ENCODE peak calls at places on chromosomes 16 and 17, in nine cellular contexts. One of them, this sample, is unnamed.

GRCh38 chr16:70730944-70731343 is 45.1 kb upstream of the MTSS2 start:
- DNase-seq in AG09319: no peak
- DNase-seq in NAMALWA: no peak
- DNase-seq in activated CD4-positive, alpha-beta T cell treated with anti-CD3 and anti-CD28 coated beads, Interleukin-2, amount 50 U/mL, for 1 hour: no peak
- DNase-seq in HTR-8/SVneo: no peak
- DNase-seq in A673: no peak
- DNase-seq in NCI-H2171: no peak
- DNase-seq in activated CD4-positive, alpha-beta memory T cell treated with anti-CD3 and anti-CD28 coated beads, Interleukin-2, amount 10 ng/mL, durations not matched to agents 7 days and 5 days: no peak
- DNase-seq in fibroblast of pulmonary artery: no peak
- DNase-seq in this sample: no peak

GRCh38 chr17:2192367-2193028 is 111.1 kb downstream of the SMG6 start:
- DNase-seq in fibroblast of pulmonary artery: peak
- DNase-seq in NAMALWA: peak
- DNase-seq in activated CD4-positive, alpha-beta T cell treated with anti-CD3 and anti-CD28 coated beads, Interleukin-2, amount 50 U/mL, for 1 hour: peak
- DNase-seq in AG09319: peak
- DNase-seq in HTR-8/SVneo: peak
- DNase-seq in NCI-H2171: no peak
- DNase-seq in A673: peak
- DNase-seq in activated CD4-positive, alpha-beta memory T cell treated with anti-CD3 and anti-CD28 coated beads, Interleukin-2, amount 10 ng/mL, durations not matched to agents 7 days and 5 days: peak
- DNase-seq in this sample: peak

GRCh38 chr17:40069751-40070643 is 7.2 kb downstream of the THRA start:
- DNase-seq in NCI-H2171: peak
- DNase-seq in NAMALWA: peak
- DNase-seq in AG09319: no peak
- DNase-seq in activated CD4-positive, alpha-beta T cell treated with anti-CD3 and anti-CD28 coated beads, Interleukin-2, amount 50 U/mL, for 1 hour: peak
- DNase-seq in HTR-8/SVneo: no peak
- DNase-seq in A673: peak
- DNase-seq in fibroblast of pulmonary artery: peak
- DNase-seq in activated CD4-positive, alpha-beta memory T cell treated with anti-CD3 and anti-CD28 coated beads, Interleukin-2, amount 10 ng/mL, durations not matched to agents 7 days and 5 days: no peak
- DNase-seq in this sample: no peak

GRCh38 chr17:59377410-59377809 is 46.0 kb downstream of the YPEL2 start:
- DNase-seq in AG09319: no peak
- DNase-seq in activated CD4-positive, alpha-beta T cell treated with anti-CD3 and anti-CD28 coated beads, Interleukin-2, amount 50 U/mL, for 1 hour: no peak
- DNase-seq in HTR-8/SVneo: no peak
- DNase-seq in NAMALWA: no peak
- DNase-seq in fibroblast of pulmonary artery: peak
- DNase-seq in activated CD4-positive, alpha-beta memory T cell treated with anti-CD3 and anti-CD28 coated beads, Interleukin-2, amount 10 ng/mL, durations not matched to agents 7 days and 5 days: no peak
- DNase-seq in NCI-H2171: peak
- DNase-seq in A673: no peak
- DNase-seq in this sample: no peak

GRCh38 chr17:81556175-81556691 is 4.1 kb upstream of the FAAP100 start:
- DNase-seq in activated CD4-positive, alpha-beta memory T cell treated with anti-CD3 and anti-CD28 coated beads, Interleukin-2, amount 10 ng/mL, durations not matched to agents 7 days and 5 days: no peak
- DNase-seq in HTR-8/SVneo: no peak
- DNase-seq in activated CD4-positive, alpha-beta T cell treated with anti-CD3 and anti-CD28 coated beads, Interleukin-2, amount 50 U/mL, for 1 hour: no peak
- DNase-seq in A673: no peak
- DNase-seq in fibroblast of pulmonary artery: peak
- DNase-seq in NCI-H2171: no peak
- DNase-seq in NAMALWA: no peak
- DNase-seq in AG09319: no peak
- DNase-seq in this sample: no peak

GRCh38 chr17:51121620-51122472 is 1.2 kb upstream of the SPAG9 start:
- DNase-seq in activated CD4-positive, alpha-beta T cell treated with anti-CD3 and anti-CD28 coated beads, Interleukin-2, amount 50 U/mL, for 1 hour: peak
- DNase-seq in HTR-8/SVneo: peak
- DNase-seq in NCI-H2171: peak
- DNase-seq in activated CD4-positive, alpha-beta memory T cell treated with anti-CD3 and anti-CD28 coated beads, Interleukin-2, amount 10 ng/mL, durations not matched to agents 7 days and 5 days: peak
- DNase-seq in A673: peak
- DNase-seq in AG09319: peak
- DNase-seq in fibroblast of pulmonary artery: peak
- DNase-seq in NAMALWA: peak
- DNase-seq in this sample: peak

GRCh38 chr17:49515196-49515770 is 20.2 kb downstream of the NGFR start:
- DNase-seq in activated CD4-positive, alpha-beta T cell treated with anti-CD3 and anti-CD28 coated beads, Interleukin-2, amount 50 U/mL, for 1 hour: no peak
- DNase-seq in NAMALWA: no peak
- DNase-seq in AG09319: peak
- DNase-seq in activated CD4-positive, alpha-beta memory T cell treated with anti-CD3 and anti-CD28 coated beads, Interleukin-2, amount 10 ng/mL, durations not matched to agents 7 days and 5 days: no peak
- DNase-seq in A673: no peak
- DNase-seq in fibroblast of pulmonary artery: peak
- DNase-seq in HTR-8/SVneo: peak
- DNase-seq in NCI-H2171: peak
- DNase-seq in this sample: peak

GRCh38 chr17:56136316-56136715 is 17.0 kb upstream of the ANKFN1 start:
- DNase-seq in fibroblast of pulmonary artery: no peak
- DNase-seq in NAMALWA: no peak
- DNase-seq in NCI-H2171: no peak
- DNase-seq in A673: no peak
- DNase-seq in activated CD4-positive, alpha-beta memory T cell treated with anti-CD3 and anti-CD28 coated beads, Interleukin-2, amount 10 ng/mL, durations not matched to agents 7 days and 5 days: no peak
- DNase-seq in AG09319: no peak
- DNase-seq in activated CD4-positive, alpha-beta T cell treated with anti-CD3 and anti-CD28 coated beads, Interleukin-2, amount 50 U/mL, for 1 hour: no peak
- DNase-seq in HTR-8/SVneo: no peak
- DNase-seq in this sample: no peak

GRCh38 chr17:34990921-34991365 is 10.6 kb downstream of the LIG3 start:
- DNase-seq in fibroblast of pulmonary artery: peak
- DNase-seq in HTR-8/SVneo: no peak
- DNase-seq in activated CD4-positive, alpha-beta T cell treated with anti-CD3 and anti-CD28 coated beads, Interleukin-2, amount 50 U/mL, for 1 hour: no peak
- DNase-seq in NAMALWA: no peak
- DNase-seq in NCI-H2171: peak
- DNase-seq in activated CD4-positive, alpha-beta memory T cell treated with anti-CD3 and anti-CD28 coated beads, Interleukin-2, amount 10 ng/mL, durations not matched to agents 7 days and 5 days: no peak
- DNase-seq in AG09319: peak
- DNase-seq in A673: no peak
- DNase-seq in this sample: no peak

GRCh38 chr17:76697702-76698465 is 12.9 kb downstream of the MXRA7 start:
- DNase-seq in activated CD4-positive, alpha-beta T cell treated with anti-CD3 and anti-CD28 coated beads, Interleukin-2, amount 50 U/mL, for 1 hour: no peak
- DNase-seq in AG09319: no peak
- DNase-seq in A673: peak
- DNase-seq in HTR-8/SVneo: no peak
- DNase-seq in NAMALWA: no peak
- DNase-seq in activated CD4-positive, alpha-beta memory T cell treated with anti-CD3 and anti-CD28 coated beads, Interleukin-2, amount 10 ng/mL, durations not matched to agents 7 days and 5 days: no peak
- DNase-seq in fibroblast of pulmonary artery: peak
- DNase-seq in NCI-H2171: peak
- DNase-seq in this sample: no peak

GRCh38 chr17:65573283-65573603 is 11.8 kb upstream of the AXIN2 start:
- DNase-seq in activated CD4-positive, alpha-beta memory T cell treated with anti-CD3 and anti-CD28 coated beads, Interleukin-2, amount 10 ng/mL, durations not matched to agents 7 days and 5 days: no peak
- DNase-seq in NAMALWA: no peak
- DNase-seq in HTR-8/SVneo: no peak
- DNase-seq in fibroblast of pulmonary artery: no peak
- DNase-seq in A673: no peak
- DNase-seq in activated CD4-positive, alpha-beta T cell treated with anti-CD3 and anti-CD28 coated beads, Interleukin-2, amount 50 U/mL, for 1 hour: no peak
- DNase-seq in AG09319: no peak
- DNase-seq in NCI-H2171: no peak
- DNase-seq in this sample: no peak